ENCODE peak calls at places on chromosome 7, in nine cellular contexts. One of them, this sample, is unnamed.

GRCh38 chr7:12694817-12695216 is 7.4 kb downstream of the ARL4A start:
- DNase-seq in bronchial epithelial cell: no peak
- DNase-seq in HepG2: no peak
- DNase-seq in fibroblast of lung: no peak
- DNase-seq in GM10248: no peak
- DNase-seq in cardiac muscle cell: no peak
- DNase-seq in foreskin keratinocyte: no peak
- DNase-seq in dorsolateral prefrontal cortex: no peak
- DNase-seq in mesothelial cell of epicardium: no peak
- DNase-seq in this sample: no peak

GRCh38 chr7:89623018-89623672 is 531.1 kb upstream of the STEAP1 start:
- DNase-seq in bronchial epithelial cell: peak; percentile 35
- DNase-seq in HepG2: peak; percentile 41
- DNase-seq in fibroblast of lung: peak; percentile 8
- DNase-seq in GM10248: peak; percentile 18
- DNase-seq in cardiac muscle cell: peak; percentile 68
- DNase-seq in foreskin keratinocyte: peak; percentile 2
- DNase-seq in dorsolateral prefrontal cortex: no peak
- DNase-seq in mesothelial cell of epicardium: no peak
- DNase-seq in this sample: peak; percentile 23

GRCh38 chr7:100493476-100494264 is 9.9 kb downstream of the NYAP1 start:
- DNase-seq in bronchial epithelial cell: peak; percentile 22
- DNase-seq in HepG2: peak; percentile 33
- DNase-seq in fibroblast of lung: peak; percentile 38
- DNase-seq in GM10248: peak; percentile 65
- DNase-seq in cardiac muscle cell: no peak
- DNase-seq in foreskin keratinocyte: no peak
- DNase-seq in dorsolateral prefrontal cortex: no peak
- DNase-seq in mesothelial cell of epicardium: no peak
- DNase-seq in this sample: peak; percentile 77

GRCh38 chr7:87886875-87887274 is 10.6 kb downstream of the DBF4 start:
- DNase-seq in bronchial epithelial cell: peak; percentile 56
- DNase-seq in HepG2: peak; percentile 20
- DNase-seq in fibroblast of lung: peak; percentile 33
- DNase-seq in GM10248: no peak
- DNase-seq in cardiac muscle cell: peak; percentile 28
- DNase-seq in foreskin keratinocyte: no peak
- DNase-seq in dorsolateral prefrontal cortex: no peak
- DNase-seq in mesothelial cell of epicardium: no peak
- DNase-seq in this sample: no peak

GRCh38 chr7:132654150-132654549 is 77.9 kb upstream of the PLXNA4 start:
- DNase-seq in bronchial epithelial cell: no peak
- DNase-seq in HepG2: no peak
- DNase-seq in fibroblast of lung: no peak
- DNase-seq in GM10248: peak; percentile 59
- DNase-seq in cardiac muscle cell: no peak
- DNase-seq in foreskin keratinocyte: no peak
- DNase-seq in dorsolateral prefrontal cortex: no peak
- DNase-seq in mesothelial cell of epicardium: no peak
- DNase-seq in this sample: peak; percentile 62

GRCh38 chr7:104059103-104059502 is 69.6 kb upstream of the RELN start:
- DNase-seq in bronchial epithelial cell: no peak
- DNase-seq in HepG2: peak; percentile 67
- DNase-seq in fibroblast of lung: no peak
- DNase-seq in GM10248: no peak
- DNase-seq in cardiac muscle cell: no peak
- DNase-seq in foreskin keratinocyte: no peak
- DNase-seq in dorsolateral prefrontal cortex: no peak
- DNase-seq in mesothelial cell of epicardium: no peak
- DNase-seq in this sample: no peak

GRCh38 chr7:155577509-155577905 is 31.1 kb upstream of the CNPY1 start:
- DNase-seq in bronchial epithelial cell: no peak
- DNase-seq in HepG2: no peak
- DNase-seq in fibroblast of lung: no peak
- DNase-seq in GM10248: no peak
- DNase-seq in cardiac muscle cell: no peak
- DNase-seq in foreskin keratinocyte: no peak
- DNase-seq in dorsolateral prefrontal cortex: no peak
- DNase-seq in mesothelial cell of epicardium: no peak
- DNase-seq in this sample: no peak

GRCh38 chr7:128406147-128406985 is 3.4 kb downstream of the IMPDH1 start:
- DNase-seq in bronchial epithelial cell: no peak
- DNase-seq in HepG2: no peak
- DNase-seq in fibroblast of lung: no peak
- DNase-seq in GM10248: no peak
- DNase-seq in cardiac muscle cell: no peak
- DNase-seq in foreskin keratinocyte: no peak
- DNase-seq in dorsolateral prefrontal cortex: no peak
- DNase-seq in mesothelial cell of epicardium: no peak
- DNase-seq in this sample: peak; percentile 48

GRCh38 chr7:151885202-151885580 is 8.3 kb upstream of the PRKAG2 start:
- DNase-seq in bronchial epithelial cell: no peak
- DNase-seq in HepG2: no peak
- DNase-seq in fibroblast of lung: no peak
- DNase-seq in GM10248: no peak
- DNase-seq in cardiac muscle cell: no peak
- DNase-seq in foreskin keratinocyte: no peak
- DNase-seq in dorsolateral prefrontal cortex: no peak
- DNase-seq in mesothelial cell of epicardium: no peak
- DNase-seq in this sample: no peak

GRCh38 chr7:82183633-82184032 is 259.9 kb downstream of the CACNA2D1 start:
- DNase-seq in bronchial epithelial cell: peak; percentile 94
- DNase-seq in HepG2: no peak
- DNase-seq in fibroblast of lung: peak; percentile 95
- DNase-seq in GM10248: no peak
- DNase-seq in cardiac muscle cell: no peak
- DNase-seq in foreskin keratinocyte: peak; percentile 54
- DNase-seq in dorsolateral prefrontal cortex: no peak
- DNase-seq in mesothelial cell of epicardium: no peak
- DNase-seq in this sample: no peak

GRCh38 chr7:81158189-81158588 is 239.3 kb upstream of the SEMA3C start:
- DNase-seq in bronchial epithelial cell: no peak
- DNase-seq in HepG2: no peak
- DNase-seq in fibroblast of lung: peak; percentile 70
- DNase-seq in GM10248: no peak
- DNase-seq in cardiac muscle cell: no peak
- DNase-seq in foreskin keratinocyte: no peak
- DNase-seq in dorsolateral prefrontal cortex: no peak
- DNase-seq in mesothelial cell of epicardium: no peak
- DNase-seq in this sample: no peak

GRCh38 chr7:149728491-149729375 is 44.7 kb downstream of the ZNF467 start:
- DNase-seq in bronchial epithelial cell: no peak
- DNase-seq in HepG2: no peak
- DNase-seq in fibroblast of lung: no peak
- DNase-seq in GM10248: no peak
- DNase-seq in cardiac muscle cell: no peak
- DNase-seq in foreskin keratinocyte: no peak
- DNase-seq in dorsolateral prefrontal cortex: no peak
- DNase-seq in mesothelial cell of epicardium: no peak
- DNase-seq in this sample: no peak

GRCh38 chr7:55550010-55550409 is 22.3 kb downstream of the VOPP1 start:
- DNase-seq in bronchial epithelial cell: no peak
- DNase-seq in HepG2: no peak
- DNase-seq in fibroblast of lung: no peak
- DNase-seq in GM10248: no peak
- DNase-seq in cardiac muscle cell: no peak
- DNase-seq in foreskin keratinocyte: no peak
- DNase-seq in dorsolateral prefrontal cortex: no peak
- DNase-seq in mesothelial cell of epicardium: no peak
- DNase-seq in this sample: no peak

GRCh38 chr7:140079121-140079536 is 16.4 kb upstream of the PARP12 start:
- DNase-seq in bronchial epithelial cell: no peak
- DNase-seq in HepG2: peak; percentile 57
- DNase-seq in fibroblast of lung: peak; percentile 81
- DNase-seq in GM10248: no peak
- DNase-seq in cardiac muscle cell: peak; percentile 35
- DNase-seq in foreskin keratinocyte: peak; percentile 33
- DNase-seq in dorsolateral prefrontal cortex: no peak
- DNase-seq in mesothelial cell of epicardium: no peak
- DNase-seq in this sample: no peak

GRCh38 chr7:6164491-6164890 is 107.9 kb downstream of the CYTH3 start:
- DNase-seq in bronchial epithelial cell: no peak
- DNase-seq in HepG2: no peak
- DNase-seq in fibroblast of lung: no peak
- DNase-seq in GM10248: no peak
- DNase-seq in cardiac muscle cell: no peak
- DNase-seq in foreskin keratinocyte: no peak
- DNase-seq in dorsolateral prefrontal cortex: no peak
- DNase-seq in mesothelial cell of epicardium: no peak
- DNase-seq in this sample: no peak

GRCh38 chr7:49483142-49483541 is 290.3 kb upstream of the VWC2 start:
- DNase-seq in bronchial epithelial cell: no peak
- DNase-seq in HepG2: peak; percentile 1
- DNase-seq in fibroblast of lung: no peak
- DNase-seq in GM10248: no peak
- DNase-seq in cardiac muscle cell: peak; percentile 16
- DNase-seq in foreskin keratinocyte: no peak
- DNase-seq in dorsolateral prefrontal cortex: no peak
- DNase-seq in mesothelial cell of epicardium: no peak
- DNase-seq in this sample: peak; percentile 8

DNA sequence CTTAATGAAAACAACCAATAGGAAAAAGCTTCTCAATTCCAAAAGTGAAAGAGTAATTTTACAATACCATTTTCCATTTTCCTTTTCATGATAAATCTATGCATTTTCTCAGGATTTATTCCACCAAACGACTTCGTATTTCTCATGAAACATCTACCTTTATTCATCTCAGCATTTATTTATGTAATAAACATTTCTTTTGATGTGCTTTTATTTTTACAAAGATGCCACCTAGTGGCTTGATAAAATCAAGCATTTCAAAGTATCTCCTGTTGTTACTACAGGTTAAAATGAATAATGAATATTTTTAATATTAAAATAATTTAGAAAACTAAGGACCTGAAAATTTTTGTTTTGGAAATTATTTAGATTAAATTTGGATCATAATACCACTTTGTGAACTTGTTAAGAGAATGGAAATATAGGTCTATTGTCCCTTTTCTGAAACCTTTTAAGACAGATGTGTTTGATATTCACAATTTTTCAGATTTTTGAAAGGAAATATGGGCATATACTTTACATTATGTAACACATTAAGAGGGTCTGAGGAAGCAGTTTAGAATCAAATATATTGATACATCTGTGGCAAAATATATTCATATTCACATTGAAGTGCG is 2.7 kb upstream of the IQUB start:
- DNase-seq in bronchial epithelial cell: peak; percentile 43
- DNase-seq in HepG2: peak; percentile 13
- DNase-seq in fibroblast of lung: no peak
- DNase-seq in GM10248: no peak
- DNase-seq in cardiac muscle cell: no peak
- DNase-seq in foreskin keratinocyte: no peak
- DNase-seq in dorsolateral prefrontal cortex: no peak
- DNase-seq in mesothelial cell of epicardium: no peak
- DNase-seq in this sample: no peak
- TF ChIP-seq CTCF in bronchial epithelial cell: peak; percentile 14
- TF ChIP-seq CTCF in HepG2: peak; percentile 4
- TF ChIP-seq CTCF in fibroblast of lung: peak; percentile 32
- TF ChIP-seq CTCF in GM10248: peak; percentile 51
- TF ChIP-seq CTCF in cardiac muscle cell: peak; percentile 48
- TF ChIP-seq CTCF in foreskin keratinocyte: peak; percentile 64
- TF ChIP-seq CTCF in dorsolateral prefrontal cortex: peak; percentile 64
- TF ChIP-seq CTCF in mesothelial cell of epicardium: peak; percentile 81
- TF ChIP-seq CTCF in this sample: peak; percentile 40

GRCh38 chr7:30320392-30320791 is 36.0 kb downstream of the ZNRF2 start:
- DNase-seq in bronchial epithelial cell: no peak
- DNase-seq in HepG2: no peak
- DNase-seq in fibroblast of lung: no peak
- DNase-seq in GM10248: no peak
- DNase-seq in cardiac muscle cell: no peak
- DNase-seq in foreskin keratinocyte: no peak
- DNase-seq in dorsolateral prefrontal cortex: no peak
- DNase-seq in mesothelial cell of epicardium: no peak
- DNase-seq in this sample: no peak
- TF ChIP-seq CTCF in bronchial epithelial cell: no peak
- TF ChIP-seq CTCF in HepG2: no peak
- TF ChIP-seq CTCF in fibroblast of lung: no peak
- TF ChIP-seq CTCF in GM10248: no peak
- TF ChIP-seq CTCF in cardiac muscle cell: no peak
- TF ChIP-seq CTCF in foreskin keratinocyte: no peak
- TF ChIP-seq CTCF in dorsolateral prefrontal cortex: no peak
- TF ChIP-seq CTCF in mesothelial cell of epicardium: no peak
- TF ChIP-seq CTCF in this sample: no peak

GRCh38 chr7:158409120-158409519 is 178.5 kb downstream of the PTPRN2 start:
- DNase-seq in bronchial epithelial cell: no peak
- DNase-seq in HepG2: no peak
- DNase-seq in fibroblast of lung: no peak
- DNase-seq in GM10248: no peak
- DNase-seq in cardiac muscle cell: no peak
- DNase-seq in foreskin keratinocyte: no peak
- DNase-seq in dorsolateral prefrontal cortex: no peak
- DNase-seq in mesothelial cell of epicardium: no peak
- DNase-seq in this sample: no peak
- TF ChIP-seq CTCF in bronchial epithelial cell: no peak
- TF ChIP-seq CTCF in HepG2: peak; percentile 19
- TF ChIP-seq CTCF in fibroblast of lung: no peak
- TF ChIP-seq CTCF in GM10248: no peak
- TF ChIP-seq CTCF in cardiac muscle cell: no peak
- TF ChIP-seq CTCF in foreskin keratinocyte: no peak
- TF ChIP-seq CTCF in dorsolateral prefrontal cortex: no peak
- TF ChIP-seq CTCF in mesothelial cell of epicardium: no peak
- TF ChIP-seq CTCF in this sample: no peak

GRCh38 chr7:47759056-47759706 is 177.3 kb upstream of the TNS3 start:
- DNase-seq in bronchial epithelial cell: no peak
- DNase-seq in HepG2: no peak
- DNase-seq in fibroblast of lung: no peak
- DNase-seq in GM10248: no peak
- DNase-seq in cardiac muscle cell: no peak
- DNase-seq in foreskin keratinocyte: no peak
- DNase-seq in dorsolateral prefrontal cortex: no peak
- DNase-seq in mesothelial cell of epicardium: no peak
- DNase-seq in this sample: no peak
- TF ChIP-seq CTCF in bronchial epithelial cell: no peak
- TF ChIP-seq CTCF in HepG2: no peak
- TF ChIP-seq CTCF in fibroblast of lung: peak; percentile 40
- TF ChIP-seq CTCF in GM10248: no peak
- TF ChIP-seq CTCF in cardiac muscle cell: peak; percentile 24
- TF ChIP-seq CTCF in foreskin keratinocyte: peak; percentile 60
- TF ChIP-seq CTCF in dorsolateral prefrontal cortex: no peak
- TF ChIP-seq CTCF in mesothelial cell of epicardium: peak; percentile 21
- TF ChIP-seq CTCF in this sample: peak; percentile 0

This sample was measured in GM13977.